ENCODE peak calls at places on chromosomes 16 and 17, in eight cellular contexts. Y, Q, U, W, T, R, J and D are unnamed samples.

GRCh38 chr17:81996757-81997441 is 19.5 kb downstream of the ASPSCR1 start:
- DNase-seq in J (no peak), Q (no peak), W (no peak), T (no peak), R (no peak), U (no peak), Y (no peak), D (no peak)

GRCh38 chr16:19589771-19590302 is 34.3 kb downstream of the VPS35L start:
- DNase-seq in J (no peak), Y (no peak), R (no peak), T (no peak), Q (no peak), W (no peak), U (no peak), D (no peak)

GRCh38 chr17:57406131-57406980 is 150.0 kb downstream of the MSI2 start:
- DNase-seq in T (no peak), Y (no peak), W (no peak), Q (no peak), J (no peak), U (no peak), R (no peak), D (peak)

GRCh38 chr17:58686980-58687379 is 4.9 kb downstream of the TEX14 start:
- DNase-seq in U (no peak), R (no peak), T (no peak), J (no peak), Y (no peak), W (no peak), Q (no peak), D (no peak)

GRCh38 chr16:81600275-81600674 is 155.7 kb downstream of the CMIP start:
- DNase-seq in R (no peak), J (no peak), Q (no peak), T (no peak), U (no peak), W (no peak), Y (no peak), D (no peak)

GRCh38 chr17:41338961-41339485 is 11.6 kb downstream of the KRT33A start:
- DNase-seq in T (no peak), J (no peak), Y (no peak), U (no peak), R (no peak), Q (no peak), W (no peak), D (no peak)

GRCh38 chr16:53232826-53233529 is 178.2 kb downstream of the CHD9 start:
- DNase-seq in U (no peak), Q (no peak), W (no peak), T (no peak), R (no peak), J (no peak), Y (no peak), D (no peak)

GRCh38 chr16:30977502-30977901 is 7.5 kb upstream of the HSD3B7 start:
- DNase-seq in Q (no peak), T (peak), Y (no peak), J (no peak), U (no peak), W (no peak), R (no peak), D (no peak)

GRCh38 chr17:75896360-75897075 is at the start of gene TRIM65:
- DNase-seq in U (peak), Q (peak), Y (peak), T (peak), J (peak), R (peak), W (peak), D (peak)

GRCh38 chr17:2085648-2085949 is 30.7 kb downstream of the HIC1 start:
- DNase-seq in W (no peak), Q (no peak), J (peak), U (no peak), R (peak), Y (no peak), T (no peak), D (peak)

GRCh38 chr17:37642706-37643105 is 540 bp downstream of the DDX52 start:
- DNase-seq in W (no peak), T (no peak), R (no peak), U (no peak), Q (no peak), J (no peak), Y (no peak), D (no peak)

GRCh38 chr16:3842994-3843393 is 37.5 kb downstream of the CREBBP start:
- DNase-seq in J (peak), U (no peak), Q (no peak), Y (no peak), R (peak), T (no peak), W (no peak), D (no peak)

GRCh38 chr16:55622930-55623561 is 32.7 kb upstream of the SLC6A2 start:
- DNase-seq in R (no peak), J (no peak), Y (no peak), U (no peak), W (no peak), T (peak), Q (no peak), D (no peak)

GRCh38 chr17:50953831-50954601 is 87.9 kb upstream of the TOB1 start:
- DNase-seq in W (peak), T (peak), Y (no peak), R (peak), Q (no peak), U (peak), J (peak), D (no peak)

GRCh38 chr17:2094891-2095535 is 40.1 kb downstream of the HIC1 start:
- DNase-seq in W (no peak), T (peak), Q (no peak), R (peak), J (peak), Y (peak), U (peak), D (no peak)

GRCh38 chr17:57723427-57724037 is 21.6 kb downstream of the CCDC182 start:
- DNase-seq in U (no peak), W (no peak), Q (no peak), Y (no peak), R (no peak), J (no peak), T (no peak), D (no peak)

GRCh38 chr16:56355786-56356275 is 69.5 kb downstream of the AMFR start:
- DNase-seq in W (peak), T (peak), Q (no peak), J (peak), U (no peak), R (no peak), Y (peak), D (no peak)

GRCh38 chr17:16123531-16123930 is 91.8 kb downstream of the NCOR1 start:
- DNase-seq in J (no peak), T (no peak), U (no peak), Y (no peak), Q (no peak), W (no peak), R (no peak), D (no peak)

GRCh38 chr17:40602445-40603443 is 37.5 kb upstream of the CCR7 start:
- DNase-seq in Q (no peak), T (no peak), R (no peak), U (no peak), W (no peak), J (no peak), Y (no peak), D (no peak)

GRCh38 chr16:29745126-29745852 is 501 bp downstream of the C16orf54 start:
- DNase-seq in Q (no peak), W (no peak), T (no peak), Y (no peak), J (no peak), R (no peak), U (no peak), D (peak)

GRCh38 chr17:64772845-64773299 is 110.8 kb upstream of the SMURF2 start:
- DNase-seq in T (no peak), R (no peak), J (no peak), U (no peak), Y (no peak), W (no peak), Q (no peak), D (no peak)

GRCh38 chr16:85699628-85700027 is 10.9 kb upstream of the GINS2 start:
- DNase-seq in W (no peak), U (peak), R (peak), T (no peak), J (no peak), Y (no peak), Q (no peak), D (no peak)

GRCh38 chr17:59101178-59101577 is 5.5 kb downstream of the TRIM37 start:
- DNase-seq in U (no peak), W (no peak), J (no peak), Q (no peak), T (no peak), Y (no peak), R (no peak), D (no peak)

GRCh38 chr16:361872-362701 is 8.3 kb downstream of the MRPL28 start:
- DNase-seq in J (peak), W (no peak), R (peak), T (peak), Q (peak), U (peak), Y (peak), D (peak)

GRCh38 chr16:50593410-50594139 is 45.4 kb downstream of the NKD1 start:
- DNase-seq in J (no peak), Y (no peak), T (peak), W (no peak), R (no peak), U (no peak), Q (no peak), D (no peak)

GRCh38 chr16:14205666-14206065 is 134.5 kb downstream of the MRTFB start:
- DNase-seq in Y (no peak), T (no peak), J (no peak), Q (no peak), U (no peak), R (no peak), W (no peak), D (no peak)

GRCh38 chr16:89506791-89507191 is 1.4 kb upstream of the SPG7 start:
- DNase-seq in R (no peak), J (no peak), Q (no peak), U (no peak), Y (no peak), W (no peak), T (no peak), D (no peak)

GRCh38 chr16:2296662-2297505 is 29.0 kb upstream of the RNPS1 start:
- DNase-seq in T (peak), W (no peak), R (no peak), J (no peak), Q (no peak), Y (peak), U (no peak), D (peak)

GRCh38 chr17:13158511-13159240 is 140.8 kb upstream of the ELAC2 start:
- DNase-seq in Y (no peak), T (no peak), Q (no peak), U (no peak), J (no peak), W (no peak), R (no peak), D (no peak)

GRCh38 chr17:75153854-75154194 is 488 bp downstream of the JPT1 start:
- DNase-seq in Y (no peak), T (no peak), U (no peak), R (no peak), Q (peak), J (peak), W (no peak), D (no peak)

GRCh38 chr17:28698253-28698941 is 13.3 kb downstream of the PROCA1 start:
- DNase-seq in Q (no peak), R (no peak), Y (peak), W (no peak), T (no peak), U (no peak), J (no peak), D (peak)

GRCh38 chr16:84088695-84089395 is 27.9 kb downstream of the MBTPS1 start:
- DNase-seq in T (no peak), Y (peak), R (peak), U (no peak), Q (no peak), W (no peak), J (no peak), D (peak)
- TF ChIP-seq CTCF in T (no peak), Y (no peak), R (no peak), U (no peak), Q (no peak), W (no peak), J (no peak), D (no peak)

GRCh38 chr16:27920391-27920891 is 143.1 kb downstream of the GSG1L start:
- DNase-seq in Q (peak), W (no peak), U (peak), J (no peak), Y (no peak), R (no peak), T (peak), D (no peak)
- TF ChIP-seq CTCF in Q (peak), W (no peak), U (no peak), J (no peak), Y (no peak), R (no peak), T (peak), D (no peak)

GRCh38 chr17:80949451-80950421 is 41.9 kb upstream of the CHMP6 start:
- DNase-seq in Y (no peak), U (no peak), R (peak), W (no peak), Q (no peak), T (peak), J (peak), D (no peak)
- TF ChIP-seq CTCF in Y (no peak), U (no peak), R (peak), W (no peak), Q (no peak), T (peak), J (no peak), D (no peak)

GRCh38 chr16:74064120-74064735 is 232.4 kb upstream of the PSMD7 start:
- DNase-seq in T (no peak), U (no peak), Q (no peak), R (no peak), J (no peak), W (no peak), Y (no peak), D (no peak)
- TF ChIP-seq CTCF in T (no peak), U (no peak), Q (no peak), R (peak), J (no peak), W (no peak), Y (no peak), D (no peak)

GRCh38 chr16:12099451-12100123 is 123.1 kb downstream of the SNX29 start:
- DNase-seq in Y (no peak), Q (no peak), R (no peak), U (peak), W (no peak), J (no peak), T (no peak), D (no peak)

GRCh38 chr16:12096828-12097522 is 120.4 kb downstream of the SNX29 start:
- DNase-seq in Q (no peak), T (no peak), U (peak), W (no peak), R (no peak), J (no peak), Y (no peak), D (no peak)

GRCh38 chr16:12100124-12100647 is 123.7 kb downstream of the SNX29 start:
- DNase-seq in W (no peak), T (no peak), R (no peak), U (no peak), Y (no peak), J (no peak), Q (no peak), D (no peak)

GRCh38 chr16:12097523-12098428 is 121.2 kb downstream of the SNX29 start:
- DNase-seq in U (peak), T (no peak), W (no peak), R (peak), J (peak), Y (no peak), Q (no peak), D (peak)

GRCh38 chr16:12098429-12099310 is 122.1 kb downstream of the SNX29 start:
- DNase-seq in U (peak), T (no peak), W (no peak), R (no peak), Q (no peak), Y (no peak), J (no peak), D (no peak)
- TF ChIP-seq CTCF in U (no peak), T (peak), W (no peak), R (no peak), Q (no peak), Y (no peak), J (no peak), D (no peak)

GRCh38 chr17:79808763-79809529 is 12.1 kb upstream of the CBX8 start:
- DNase-seq in T (peak), Y (peak), U (no peak), W (no peak), Q (no peak), R (no peak), J (no peak), D (peak)
- TF ChIP-seq CTCF in T (peak), Y (peak), U (peak), W (no peak), Q (peak), R (peak), J (no peak), D (peak)